ENCODE peak calls at places on chromosomes 16 and 17, in six cellular contexts. G is AG08395, T is nephron progenitor cell, F is neuronal stem cell, O is glutamatergic neuron, A is hepatocyte. V is an unnamed sample.
A peak's percentile ranks its signal among the peaks of the same experiment; 100 is the strongest.

GRCh38 chr16:1812732-1813163 is 13.9 kb downstream of the HAGH start:
- DNase-seq in T (peak; percentile 57), G (peak; percentile 86), O (peak; percentile 63), A (peak; percentile 87), F (no peak), V (no peak)

GRCh38 chr16:2520784-2521577 is 810 bp downstream of the AMDHD2 start:
- DNase-seq in O (peak; percentile 61), T (peak; percentile 42), F (no peak), G (no peak), A (peak; percentile 69), V (no peak)

GRCh38 chr17:30368896-30369720 is 9.6 kb upstream of the CPD start:
- DNase-seq in F (no peak), O (no peak), G (no peak), A (no peak), T (no peak), V (no peak)

GRCh38 chr16:86786338-86786737 is 208.0 kb downstream of the FOXL1 start:
- DNase-seq in F (no peak), T (no peak), A (no peak), G (no peak), O (no peak), V (no peak)

GRCh38 chr17:9971991-9972390 is 66.9 kb upstream of the RCVRN start:
- DNase-seq in A (peak; percentile 74), G (peak; percentile 79), O (no peak), F (no peak), T (no peak), V (no peak)

GRCh38 chr16:79653337-79654000 is 52.9 kb upstream of the MAF start:
- DNase-seq in G (no peak), F (no peak), O (no peak), A (peak; percentile 68), T (no peak), V (no peak)

GRCh38 chr17:48352630-48353029 is 77.4 kb downstream of the SKAP1 start:
- DNase-seq in A (no peak), O (no peak), T (no peak), F (no peak), G (peak; percentile 7), V (no peak)

GRCh38 chr16:53266156-53266555 is 168.1 kb upstream of the RBL2 start:
- DNase-seq in A (no peak), O (no peak), G (no peak), F (no peak), T (no peak), V (no peak)

GRCh38 chr16:28098959-28099945 is 35.7 kb upstream of the GSG1L start:
- DNase-seq in G (no peak), F (no peak), O (peak; percentile 10), A (no peak), T (no peak), V (no peak)

GRCh38 chr16:57128787-57129389 is 36.5 kb downstream of the CPNE2 start:
- DNase-seq in G (no peak), O (no peak), A (no peak), F (no peak), T (no peak), V (no peak)

GRCh38 chr17:35930211-35931065 is at the start of gene RDM1:
- DNase-seq in O (peak; percentile 80), T (peak; percentile 89), G (peak; percentile 77), F (peak; percentile 73), A (peak; percentile 85), V (peak; percentile 90)

GRCh38 chr17:5210853-5211252 is 19.2 kb upstream of the ZNF594 start:
- DNase-seq in O (no peak), F (no peak), G (no peak), T (no peak), A (no peak), V (no peak)

GRCh38 chr17:781920-782731 is at the start of the genes GLOD4 and MRM3:
- DNase-seq in G (peak; percentile 97), O (peak; percentile 96), F (peak; percentile 92), A (peak; percentile 94), T (peak; percentile 96), V (peak; percentile 64)

GRCh38 chr16:65061935-65062334 is 59.9 kb downstream of the CDH11 start:
- DNase-seq in T (no peak), G (no peak), A (no peak), F (no peak), O (no peak), V (no peak)

GRCh38 chr16:23498863-23499262 is 11.4 kb downstream of the GGA2 start:
- DNase-seq in F (no peak), G (no peak), A (no peak), O (no peak), T (no peak), V (no peak)

GRCh38 chr17:27481327-27481726 is 25.1 kb downstream of the KSR1 start:
- DNase-seq in O (no peak), T (no peak), G (no peak), A (no peak), F (no peak), V (peak; percentile 44)